ENCODE peak calls at places on chromosomes 3 and 15, in six cellular contexts. O is AG09319, S is choroid plexus epithelial cell, M is AG09309, B is fibroblast of the aortic adventitia, D is right lobe of liver. Q is an unnamed sample.

GRCh38 chr3:64489361-64490044 is 198.3 kb downstream of the ADAMTS9 start:
- DNase-seq in O (no peak), M (no peak), D (no peak), S (peak), B (no peak), Q (no peak)

GRCh38 chr15:79682851-79683288 is 213.9 kb downstream of the MTHFS start:
- DNase-seq in S (peak), D (no peak), M (peak), B (peak), O (peak), Q (no peak)

GRCh38 chr3:12503126-12503952 is 19.1 kb downstream of the TSEN2 start:
- DNase-seq in B (no peak), S (peak), O (no peak), M (no peak), D (no peak), Q (no peak)

GRCh38 chr3:67642734-67643133 is 11.7 kb downstream of the SUCLG2 start:
- DNase-seq in S (no peak), D (no peak), O (no peak), B (no peak), M (no peak), Q (no peak)

GRCh38 chr15:74240002-74240568 is 4.0 kb downstream of the CCDC33 start:
- DNase-seq in B (peak), M (peak), S (peak), D (peak), O (peak), Q (peak)

GRCh38 chr3:11626084-11626463 is 17.6 kb downstream of the VGLL4 start:
- DNase-seq in D (no peak), M (no peak), B (no peak), S (no peak), O (no peak), Q (no peak)

GRCh38 chr3:149330609-149331008 is 2.8 kb downstream of the TM4SF18 start:
- DNase-seq in B (peak), S (no peak), D (no peak), O (no peak), M (no peak), Q (no peak)

GRCh38 chr3:53716998-53717397 is 129.2 kb downstream of the CHDH start:
- DNase-seq in D (no peak), M (no peak), S (no peak), B (no peak), O (no peak), Q (no peak)

GRCh38 chr3:121660356-121661171 is at the start of gene HCLS1:
- DNase-seq in S (peak), M (no peak), B (peak), O (no peak), D (peak), Q (no peak)

GRCh38 chr3:164832216-164832615 is 246.1 kb downstream of the SI start:
- DNase-seq in S (no peak), B (no peak), D (no peak), O (no peak), M (no peak), Q (no peak)

GRCh38 chr3:131353016-131353877 is 28.3 kb upstream of the NUDT16 start:
- DNase-seq in D (no peak), O (no peak), S (no peak), M (no peak), B (no peak), Q (no peak)

GRCh38 chr15:29568840-29569532 is 253.3 kb downstream of the TJP1 start:
- DNase-seq in O (no peak), B (no peak), M (no peak), S (peak), D (no peak), Q (no peak)

GRCh38 chr3:58693929-58694850 is 27.6 kb upstream of the FAM3D start:
- DNase-seq in B (no peak), M (no peak), D (no peak), O (no peak), S (no peak), Q (no peak)

GRCh38 chr3:123618768-123619484 is 34.1 kb upstream of the HACD2 start:
- DNase-seq in S (peak), D (no peak), O (peak), B (peak), M (no peak), Q (no peak)

GRCh38 chr3:177665122-177665808 is 468.0 kb upstream of the TBL1XR1 start:
- DNase-seq in O (peak), B (peak), D (no peak), S (peak), M (peak), Q (no peak)

GRCh38 chr3:107209302-107210060 is 167.8 kb upstream of the CCDC54 start:
- DNase-seq in S (no peak), M (no peak), B (peak), O (no peak), D (no peak), Q (no peak)

GRCh38 chr3:99240700-99241099 is 339.2 kb upstream of the DCBLD2 start:
- DNase-seq in B (no peak), S (no peak), M (no peak), O (no peak), D (no peak), Q (no peak)

GRCh38 chr15:76905855-76906254 is 715 bp upstream of the SCAPER start:
- DNase-seq in M (no peak), S (no peak), O (no peak), D (no peak), B (no peak), Q (no peak)

GRCh38 chr15:55289011-55289572 is 521 bp downstream of the RAB27A start:
- DNase-seq in D (peak), S (peak), O (no peak), B (peak), M (no peak), Q (no peak)

GRCh38 chr3:141151439-141151838 is 80.2 kb upstream of the PXYLP1 start:
- DNase-seq in O (no peak), D (no peak), S (no peak), M (no peak), B (peak), Q (no peak)

GRCh38 chr3:141148770-141149169 is 82.9 kb upstream of the PXYLP1 start:
- DNase-seq in M (no peak), O (no peak), B (no peak), D (no peak), S (no peak), Q (no peak)

GRCh38 chr3:141150931-141151330 is 80.7 kb upstream of the PXYLP1 start:
- DNase-seq in O (no peak), B (no peak), M (no peak), S (no peak), D (no peak), Q (no peak)

GRCh38 chr3:141152130-141152529 is 79.5 kb upstream of the PXYLP1 start:
- DNase-seq in D (no peak), O (no peak), M (no peak), S (no peak), B (no peak), Q (no peak)

DNA sequence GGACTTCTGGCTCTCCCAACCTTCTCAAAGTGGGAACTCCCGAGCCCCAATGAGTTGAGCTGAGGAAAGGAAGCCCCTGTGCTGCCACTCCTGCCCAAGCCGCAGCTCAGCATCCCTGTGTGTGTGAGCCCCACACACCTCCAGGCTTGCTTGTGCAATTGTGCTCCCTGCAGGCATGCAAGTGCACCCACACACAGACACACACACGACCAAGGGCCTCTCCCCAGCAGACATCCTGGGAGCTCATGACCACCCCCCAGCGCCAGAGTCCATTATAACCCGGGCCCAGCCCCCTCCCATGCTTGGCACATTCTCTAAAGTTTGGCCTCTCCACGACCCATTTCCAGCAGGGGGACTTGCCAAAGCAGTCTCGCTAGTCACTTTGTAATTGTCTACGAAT is 81.2 kb upstream of the PXYLP1 start:
- DNase-seq in M (no peak), B (no peak), D (no peak), S (no peak), O (no peak), Q (no peak)
- TF ChIP-seq CTCF in M (no peak), B (no peak), D (no peak), S (no peak), O (no peak), Q (no peak)

DNA sequence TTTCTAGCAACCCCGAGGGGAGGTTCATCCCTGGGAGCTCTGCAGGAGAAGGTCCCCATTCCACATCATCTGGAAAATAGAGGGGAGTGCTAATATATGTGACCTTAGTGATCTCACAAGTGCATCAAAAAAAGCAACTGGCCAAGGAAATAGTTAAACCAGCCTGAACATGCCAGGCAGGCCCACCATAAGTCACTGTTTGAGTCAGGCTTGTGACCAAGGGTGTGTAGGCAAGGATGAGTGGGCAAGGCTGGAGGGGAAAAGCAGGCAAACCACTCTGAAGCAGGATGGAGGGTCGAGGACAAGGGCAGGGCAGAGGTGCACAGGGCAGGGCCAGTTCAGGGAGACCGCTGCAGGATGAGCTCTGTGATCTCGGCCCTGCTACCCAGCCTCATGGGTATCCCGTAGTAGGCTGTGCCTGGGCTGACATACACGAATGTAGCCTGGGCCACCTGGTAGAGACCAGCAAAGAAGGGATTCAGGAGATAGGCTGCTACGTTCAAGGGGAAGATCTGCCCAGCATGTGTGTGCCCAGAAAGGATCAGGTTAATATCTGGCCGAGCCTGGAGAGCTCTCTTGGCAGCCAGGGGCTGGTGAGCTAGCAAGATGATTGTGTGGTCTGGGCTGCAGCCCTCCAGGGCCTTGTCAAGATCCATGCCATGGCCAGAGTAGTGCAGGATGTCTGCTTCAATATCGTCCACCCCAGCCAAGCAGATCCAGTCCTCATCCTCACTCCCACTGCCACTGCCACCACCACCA is 4.3 kb downstream of the GLB1 start:
- DNase-seq in D (no peak), M (no peak), B (no peak), S (no peak), O (no peak), Q (no peak)
- TF ChIP-seq CTCF in D (no peak), M (no peak), B (no peak), S (no peak), O (no peak), Q (no peak)

GRCh38 chr3:83968386-83968785 is 990.4 kb upstream of the CADM2 start:
- DNase-seq in B (no peak), O (no peak), M (no peak), D (no peak), S (peak), Q (no peak)
- TF ChIP-seq CTCF in B (no peak), O (no peak), M (no peak), D (no peak), S (peak), Q (no peak)

GRCh38 chr3:73855792-73856191 is 231.1 kb upstream of the PDZRN3 start:
- DNase-seq in O (no peak), S (no peak), M (no peak), B (no peak), D (no peak), Q (no peak)
- TF ChIP-seq CTCF in O (no peak), S (no peak), M (no peak), B (no peak), D (no peak), Q (no peak)

GRCh38 chr3:126487151-126487771 is 11.6 kb upstream of the ZXDC start:
- DNase-seq in M (no peak), S (peak), O (no peak), D (peak), B (no peak), Q (no peak)
- TF ChIP-seq CTCF in M (no peak), S (peak), O (peak), D (no peak), B (peak), Q (peak)

DNA sequence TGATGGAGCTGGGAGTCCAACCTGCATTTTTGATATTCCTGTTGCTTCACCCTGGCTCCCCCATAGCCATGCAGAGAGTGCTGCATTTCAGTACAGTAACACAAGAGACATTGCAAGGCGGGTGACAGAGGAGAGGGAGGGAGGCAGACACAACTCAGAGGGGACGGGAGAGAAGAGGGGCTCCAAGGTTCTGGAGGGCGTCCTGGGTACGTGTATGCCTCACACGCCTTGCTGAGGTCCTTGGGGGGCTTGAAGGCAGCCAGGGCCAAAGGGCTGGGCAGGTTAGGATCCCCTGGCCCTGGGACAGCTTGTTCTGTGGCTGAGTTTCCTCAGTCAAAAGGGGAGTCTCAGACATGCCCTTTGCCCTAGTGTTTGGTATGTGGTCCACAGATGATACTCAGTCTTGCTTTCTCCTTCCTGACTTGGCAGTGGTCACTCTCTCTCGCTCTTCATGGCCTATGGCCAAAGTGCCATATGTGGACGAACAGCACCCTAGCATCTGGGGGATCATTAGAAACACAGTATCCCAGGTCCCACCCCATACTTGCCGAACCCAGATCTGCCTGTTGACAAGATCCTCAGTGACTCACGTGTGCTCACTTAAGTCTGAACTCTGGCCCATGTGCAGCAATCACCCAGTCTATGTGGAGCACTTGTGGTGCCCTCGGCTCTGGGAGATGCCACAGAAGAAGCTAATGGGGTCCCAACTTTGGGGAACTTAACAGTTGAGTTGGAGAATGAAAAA is 52.9 kb downstream of the FGD5 start:
- DNase-seq in O (no peak), S (no peak), D (no peak), M (no peak), B (no peak), Q (no peak)
- TF ChIP-seq CTCF in O (no peak), S (no peak), D (no peak), M (no peak), B (no peak), Q (no peak)

DNA sequence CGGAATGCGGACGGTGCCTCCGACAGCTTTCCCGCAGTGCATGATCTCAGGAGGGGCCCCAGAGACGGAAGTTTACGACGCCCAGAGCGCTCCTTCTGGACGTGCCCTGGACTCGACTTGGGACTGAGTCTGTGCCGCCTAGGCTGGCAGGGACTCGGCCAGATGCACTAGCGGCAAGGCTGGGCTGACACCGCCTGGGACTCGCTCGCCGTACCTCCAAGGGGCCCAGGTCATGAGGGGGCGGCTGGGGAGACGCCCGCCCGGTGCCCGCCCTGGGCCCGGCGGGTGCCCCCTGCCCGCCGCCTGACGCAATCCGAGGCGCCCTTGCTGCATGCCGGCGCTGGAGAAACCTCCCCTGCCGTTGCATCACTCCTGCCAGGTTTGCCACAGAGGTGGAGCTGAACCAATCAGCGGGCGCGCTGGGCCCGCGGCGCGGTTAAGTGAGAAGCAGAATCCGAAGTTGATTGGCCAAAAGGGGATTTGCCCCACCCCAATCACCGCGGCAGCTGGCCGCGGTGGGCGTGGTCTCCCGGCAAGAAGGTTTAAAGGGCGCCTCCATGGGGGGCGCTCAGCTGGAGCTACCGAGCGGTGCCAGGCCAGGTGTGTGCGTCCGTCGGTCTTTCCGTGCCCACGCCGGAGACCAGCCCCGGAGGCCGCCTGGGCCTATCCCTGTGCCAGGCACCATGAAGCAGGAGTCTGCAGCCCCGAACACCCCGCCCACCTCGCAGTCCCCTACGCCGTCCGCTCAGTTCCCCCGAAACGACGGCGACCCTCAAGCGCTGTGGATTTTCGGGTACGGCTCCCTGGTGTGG is at the start of gene CHAC1:
- DNase-seq in O (peak), D (peak), B (peak), M (peak), S (peak), Q (peak)
- TF ChIP-seq CTCF in O (peak), D (no peak), B (no peak), M (peak), S (no peak), Q (no peak)

GRCh38 chr15:94324117-94324826 is 92.9 kb downstream of the MCTP2 start:
- DNase-seq in S (peak), O (peak), B (peak), M (no peak), D (no peak), Q (peak)

GRCh38 chr15:94324835-94325767 is 93.7 kb downstream of the MCTP2 start:
- DNase-seq in O (no peak), S (no peak), B (no peak), D (no peak), M (no peak), Q (no peak)

GRCh38 chr15:94323076-94323475 is 91.7 kb downstream of the MCTP2 start:
- DNase-seq in D (no peak), O (no peak), B (no peak), M (no peak), S (no peak), Q (no peak)

GRCh38 chr15:94331731-94332130 is 100.4 kb downstream of the MCTP2 start:
- DNase-seq in D (no peak), M (no peak), O (no peak), S (no peak), B (no peak), Q (no peak)

DNA sequence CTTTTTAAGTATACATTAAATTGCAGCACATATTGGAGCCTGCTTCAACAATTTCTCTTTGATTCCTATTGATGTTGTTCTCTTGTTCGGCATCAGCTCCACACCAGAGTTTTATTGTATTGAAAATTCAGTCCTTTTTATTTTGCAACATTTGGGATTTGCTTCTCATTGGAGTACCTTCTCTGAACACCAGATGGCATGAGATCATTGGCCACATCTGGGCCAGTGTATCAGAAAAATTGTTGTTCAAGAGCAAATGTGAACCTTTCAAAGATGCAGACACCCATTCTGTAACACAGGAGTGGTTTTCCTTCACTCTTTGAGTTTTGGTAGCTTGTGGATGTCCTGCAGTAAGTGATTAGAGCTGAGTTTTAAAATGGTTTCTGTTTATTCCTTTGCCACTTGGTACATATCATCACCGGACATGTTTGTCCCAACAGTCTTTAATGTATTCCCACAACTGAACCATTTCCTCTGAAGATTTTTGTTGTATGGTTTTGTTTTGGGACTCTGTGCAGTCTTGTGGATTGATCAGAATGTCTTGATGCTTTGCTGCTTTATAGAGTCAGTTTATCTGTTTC is 96.1 kb downstream of the MCTP2 start:
- DNase-seq in B (peak), D (no peak), O (no peak), M (no peak), S (peak), Q (peak)
- TF ChIP-seq CTCF in B (peak), D (peak), O (peak), M (peak), S (peak), Q (peak)

GRCh38 chr3:25863560-25863959 is 73.7 kb downstream of the OXSM start:
- DNase-seq in B (no peak), M (no peak), D (no peak), S (no peak), O (no peak), Q (no peak)
- TF ChIP-seq CTCF in B (peak), M (peak), D (no peak), S (no peak), O (no peak), Q (peak)

DNA sequence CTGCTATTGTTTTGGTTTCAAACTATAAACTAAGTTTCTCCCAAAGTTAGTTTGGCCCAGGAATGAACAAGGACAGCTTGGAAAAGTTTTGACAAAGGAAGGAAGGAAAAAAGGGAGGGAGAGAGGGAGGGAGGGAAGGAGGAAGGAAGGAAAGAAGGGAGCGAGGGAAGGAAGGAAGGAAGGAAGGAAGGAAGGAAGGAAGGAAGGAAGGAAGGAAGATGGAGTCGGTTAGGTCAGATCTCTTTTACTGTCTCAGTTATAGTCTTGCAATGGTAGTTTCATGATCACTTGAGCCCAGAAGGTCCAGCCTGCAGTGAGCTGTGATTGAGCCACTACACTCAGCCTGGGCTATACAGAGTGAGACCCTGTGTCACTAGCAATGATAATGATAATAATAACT is 12.3 kb upstream of the UBXN7 start:
- DNase-seq in B (no peak), S (no peak), M (no peak), D (no peak), O (no peak), Q (no peak)
- TF ChIP-seq CTCF in B (no peak), S (no peak), M (no peak), D (no peak), O (no peak), Q (no peak)